ENCODE peak calls at places on chromosomes 3 and 15, in eight cellular contexts. U is MM.1S, P is neuronal stem cell, D is mesenchymal stem cell, B is PC-3, J is IMR-90, M is GM23248, I is HepG2. Z is an unnamed sample.

GRCh38 chr3:192641911-192642310 is 85.4 kb downstream of the FGF12 start:
- DNase-seq in U (no peak), P (no peak), B (no peak), I (no peak), D (peak), M (no peak), J (no peak), Z (no peak)

GRCh38 chr3:32757618-32758374 is 60.0 kb upstream of the TRIM71 start:
- DNase-seq in I (peak), U (no peak), P (no peak), B (no peak), D (peak), M (no peak), J (peak), Z (no peak)

GRCh38 chr15:76197703-76198455 is 113.4 kb downstream of the ETFA start:
- DNase-seq in J (no peak), I (no peak), P (no peak), U (no peak), M (peak), D (peak), B (peak), Z (no peak)

GRCh38 chr3:126540946-126541627 is 17.1 kb downstream of the CHST13 start:
- DNase-seq in M (no peak), I (no peak), B (no peak), J (no peak), U (no peak), P (no peak), D (no peak), Z (no peak)

GRCh38 chr3:181868576-181868975 is 156.9 kb downstream of the SOX2 start:
- DNase-seq in M (no peak), U (no peak), I (no peak), D (no peak), B (no peak), J (no peak), P (no peak), Z (no peak)

GRCh38 chr15:88749699-88750098 is 53.5 kb upstream of the ACAN start:
- DNase-seq in P (no peak), J (no peak), B (no peak), U (no peak), I (no peak), D (no peak), M (no peak), Z (no peak)

GRCh38 chr3:183984749-183985729 is 32.6 kb downstream of the ABCC5 start:
- DNase-seq in M (no peak), P (no peak), D (no peak), U (no peak), J (no peak), B (no peak), I (peak), Z (no peak)

GRCh38 chr15:99537344-99537743 is 28.4 kb upstream of the MEF2A start:
- DNase-seq in U (no peak), M (peak), B (no peak), J (peak), D (peak), I (no peak), P (no peak), Z (no peak)

GRCh38 chr15:33242165-33242564 is 47.7 kb upstream of the FMN1 start:
- DNase-seq in B (peak), U (no peak), J (peak), P (no peak), D (peak), M (peak), I (peak), Z (no peak)

GRCh38 chr15:51171578-51171932 is 76.8 kb upstream of the TNFAIP8L3 start:
- DNase-seq in M (no peak), D (no peak), J (no peak), I (no peak), U (no peak), P (no peak), B (no peak), Z (no peak)

GRCh38 chr3:138469869-138470268 is 35.5 kb downstream of the ESYT3 start:
- DNase-seq in J (no peak), B (no peak), U (no peak), D (no peak), M (no peak), I (no peak), P (no peak), Z (no peak)

GRCh38 chr3:188868803-188869202 is 303.0 kb upstream of the TPRG1 start:
- DNase-seq in P (no peak), J (no peak), U (no peak), I (no peak), M (no peak), B (no peak), D (no peak), Z (no peak)

GRCh38 chr15:100986158-100986896 is 67.2 kb downstream of the LRRK1 start:
- DNase-seq in P (no peak), M (no peak), I (no peak), J (no peak), U (no peak), B (peak), D (no peak), Z (no peak)

GRCh38 chr3:43016513-43016865 is 37.4 kb downstream of the GASK1A start:
- DNase-seq in P (no peak), B (no peak), D (no peak), J (no peak), U (no peak), I (no peak), M (no peak), Z (no peak)

GRCh38 chr3:13034109-13034800 is 39.0 kb downstream of the IQSEC1 start:
- DNase-seq in B (no peak), U (no peak), J (no peak), M (no peak), D (no peak), P (no peak), I (no peak), Z (no peak)

GRCh38 chr3:71994203-71994602 is 209.3 kb upstream of the PROK2 start:
- DNase-seq in M (no peak), U (no peak), J (no peak), I (no peak), P (no peak), D (no peak), B (no peak), Z (no peak)

GRCh38 chr3:141659821-141660597 is 78.1 kb upstream of the RNF7 start:
- DNase-seq in U (no peak), I (no peak), M (peak), J (peak), B (peak), D (peak), P (peak), Z (no peak)

GRCh38 chr15:29970402-29970695 is 112.4 kb upstream of the GOLGA8J start:
- DNase-seq in B (peak), I (peak), P (no peak), M (peak), D (peak), J (no peak), U (no peak), Z (no peak)

GRCh38 chr3:11596387-11596786 is 47.3 kb downstream of the VGLL4 start:
- DNase-seq in U (no peak), J (no peak), M (no peak), D (no peak), B (no peak), I (no peak), P (no peak), Z (no peak)

GRCh38 chr3:63687569-63688233 is 35.2 kb downstream of the SNTN start:
- DNase-seq in J (no peak), D (no peak), B (no peak), U (no peak), P (peak), M (peak), I (no peak), Z (no peak)

GRCh38 chr15:33324609-33325008 is 13.8 kb downstream of the RYR3 start:
- DNase-seq in I (no peak), B (no peak), P (no peak), U (no peak), J (no peak), D (no peak), M (no peak), Z (no peak)

GRCh38 chr3:104360038-104360437 is 1006.7 kb upstream of the ALCAM start:
- DNase-seq in I (no peak), U (no peak), D (no peak), P (no peak), J (no peak), M (no peak), B (no peak), Z (no peak)

GRCh38 chr3:150497956-150498355 is 48.3 kb downstream of the SERP1 start:
- DNase-seq in I (no peak), D (peak), J (peak), M (peak), P (no peak), U (no peak), B (peak), Z (no peak)

GRCh38 chr3:7733933-7734332 is 767.7 kb upstream of the LMCD1 start:
- DNase-seq in B (no peak), P (no peak), U (no peak), J (no peak), I (no peak), D (no peak), M (no peak), Z (no peak)

GRCh38 chr3:173000553-173000952 is 140.5 kb downstream of the SPATA16 start:
- DNase-seq in I (no peak), B (no peak), M (no peak), J (no peak), U (no peak), P (no peak), D (no peak), Z (no peak)

GRCh38 chr15:25724899-25725298 is 138.2 kb downstream of the ATP10A start:
- DNase-seq in J (no peak), B (no peak), D (no peak), I (no peak), P (no peak), M (no peak), U (no peak), Z (no peak)

GRCh38 chr3:71063768-71064287 is 519.7 kb downstream of the FOXP1 start:
- DNase-seq in U (peak), J (peak), B (peak), M (peak), I (peak), P (peak), D (peak), Z (no peak)

GRCh38 chr3:38171622-38172021 is 6.3 kb downstream of the OXSR1 start:
- DNase-seq in J (no peak), M (no peak), P (no peak), D (no peak), U (no peak), B (no peak), I (no peak), Z (no peak)

GRCh38 chr15:23859008-23859407 is 171.9 kb upstream of the NDN start:
- DNase-seq in J (no peak), P (no peak), M (no peak), D (no peak), U (no peak), I (no peak), B (no peak), Z (no peak)

GRCh38 chr15:44550256-44550655 is 13.3 kb downstream of the EIF3J start:
- DNase-seq in P (no peak), D (peak), U (no peak), J (peak), M (peak), I (no peak), B (peak), Z (no peak)

GRCh38 chr3:195731356-195731960 is 10.7 kb downstream of the MUC20 start:
- DNase-seq in J (no peak), D (no peak), I (no peak), M (no peak), U (no peak), B (no peak), P (no peak), Z (no peak)

GRCh38 chr15:41309226-41309905 is 23.0 kb downstream of the OIP5 start:
- DNase-seq in U (peak), P (no peak), B (no peak), J (no peak), D (no peak), M (no peak), I (no peak), Z (no peak)

GRCh38 chr3:149142647-149143046 is 13.2 kb downstream of the HPS3 start:
- DNase-seq in U (no peak), D (no peak), I (no peak), P (no peak), B (no peak), M (no peak), J (no peak), Z (no peak)

GRCh38 chr15:84985158-84985557 is 3.5 kb downstream of the PDE8A start:
- DNase-seq in B (no peak), J (peak), M (no peak), I (no peak), U (no peak), D (peak), P (no peak), Z (no peak)

GRCh38 chr3:119579366-119580147 is at the start of gene ADPRH:
- DNase-seq in I (no peak), J (peak), U (peak), M (peak), D (peak), P (peak), B (peak), Z (no peak)

GRCh38 chr3:115581347-115582135 is 41.8 kb upstream of the GAP43 start:
- DNase-seq in J (peak), D (peak), I (no peak), B (peak), M (peak), P (no peak), U (no peak), Z (no peak)

GRCh38 chr3:131453536-131453935 is 49.2 kb downstream of the MRPL3 start:
- DNase-seq in U (no peak), P (no peak), M (peak), B (no peak), D (no peak), J (no peak), I (no peak), Z (no peak)

GRCh38 chr15:33242669-33243191 is 48.2 kb upstream of the FMN1 start:
- DNase-seq in D (peak), P (no peak), B (peak), I (no peak), U (peak), J (no peak), M (peak), Z (no peak)

GRCh38 chr3:21169858-21170257 is 581.2 kb downstream of the ZNF385D start:
- DNase-seq in J (no peak), U (no peak), I (no peak), D (no peak), M (no peak), P (no peak), B (no peak), Z (no peak)

GRCh38 chr15:24955549-24955929 is 752 bp downstream of the SNRPN start:
- DNase-seq in P (no peak), M (no peak), D (no peak), J (no peak), B (no peak), I (no peak), U (no peak), Z (no peak)

GRCh38 chr3:15782429-15782828 is 15.3 kb downstream of the ANKRD28 start:
- DNase-seq in M (peak), I (no peak), J (no peak), P (no peak), U (no peak), D (no peak), B (no peak), Z (no peak)

GRCh38 chr3:15781131-15781530 is 16.6 kb downstream of the ANKRD28 start:
- DNase-seq in U (no peak), B (no peak), M (peak), I (no peak), P (no peak), J (no peak), D (no peak), Z (no peak)

GRCh38 chr3:15779111-15779510 is 18.7 kb downstream of the ANKRD28 start:
- DNase-seq in B (no peak), I (no peak), J (no peak), U (no peak), D (no peak), M (no peak), P (no peak), Z (no peak)

GRCh38 chr3:15783361-15783969 is 14.3 kb downstream of the ANKRD28 start:
- DNase-seq in M (peak), D (peak), B (peak), P (no peak), I (no peak), J (peak), U (no peak), Z (no peak)

GRCh38 chr3:15781637-15782402 is 16.0 kb downstream of the ANKRD28 start:
- DNase-seq in J (no peak), I (no peak), P (no peak), U (no peak), B (no peak), M (peak), D (no peak), Z (no peak)
- H3K9ac ChIP-seq in J (peak), I (no peak), P (no peak), U (no peak), B (no peak), M (peak), D (peak), Z (no peak)

GRCh38 chr3:94159062-94159726 is 96.3 kb downstream of the NSUN3 start:
- DNase-seq in I (peak), U (no peak), D (no peak), P (no peak), B (peak), M (peak), J (peak), Z (no peak)

GRCh38 chr3:94158461-94158860 is 95.6 kb downstream of the NSUN3 start:
- DNase-seq in P (no peak), M (no peak), I (no peak), U (no peak), D (no peak), B (no peak), J (no peak), Z (no peak)

GRCh38 chr3:94167796-94168195 is 104.9 kb downstream of the NSUN3 start:
- DNase-seq in P (no peak), B (no peak), U (no peak), J (no peak), M (no peak), D (no peak), I (no peak), Z (no peak)

DNA sequence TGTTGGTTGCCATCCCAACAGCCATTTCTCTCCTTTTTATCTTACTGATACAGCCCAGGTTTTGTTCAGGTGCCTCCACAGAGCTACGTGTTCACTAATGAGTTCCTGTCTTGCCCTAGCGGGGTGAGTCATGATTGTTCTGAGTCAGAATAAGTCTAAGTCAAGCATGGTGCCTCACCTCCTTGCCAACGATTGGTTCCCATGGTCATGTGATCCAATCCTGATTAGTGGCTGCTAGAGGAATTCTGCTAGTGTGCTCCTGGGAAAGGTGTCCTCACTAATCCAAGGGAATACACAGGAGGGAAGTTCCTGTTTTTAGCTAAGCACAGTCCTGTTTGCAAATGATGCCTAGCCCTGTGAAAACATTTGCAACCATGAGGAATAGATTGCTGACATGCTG is 99.8 kb downstream of the NSUN3 start:
- DNase-seq in B (peak), U (no peak), D (peak), I (peak), P (no peak), J (peak), M (peak), Z (no peak)
- H3K9ac ChIP-seq in B (no peak), U (no peak), D (no peak), I (no peak), P (no peak), J (no peak), M (no peak), Z (no peak)

GRCh38 chr3:4982773-4983738 is 3.8 kb downstream of the BHLHE40 start:
- DNase-seq in I (no peak), P (no peak), J (peak), U (no peak), D (peak), B (no peak), M (peak), Z (no peak)

GRCh38 chr3:4981160-4981687 is 2.0 kb downstream of the BHLHE40 start:
- DNase-seq in I (no peak), J (peak), D (no peak), M (peak), U (no peak), B (peak), P (no peak), Z (no peak)

GRCh38 chr3:4980229-4981159 is 1.3 kb downstream of the BHLHE40 start:
- DNase-seq in M (peak), J (peak), B (peak), U (peak), D (peak), I (peak), P (peak), Z (no peak)

GRCh38 chr3:4983739-4984510 is 4.7 kb downstream of the BHLHE40 start:
- DNase-seq in M (peak), U (peak), I (no peak), B (peak), D (peak), P (no peak), J (peak), Z (no peak)

GRCh38 chr3:4981688-4982494 is 2.7 kb downstream of the BHLHE40 start:
- DNase-seq in I (peak), M (peak), B (peak), J (peak), P (no peak), D (peak), U (no peak), Z (no peak)
- H3K9ac ChIP-seq in I (peak), M (peak), B (peak), J (peak), P (no peak), D (peak), U (no peak), Z (no peak)

GRCh38 chr3:142963266-142964149 is at the start of gene PAQR9:
- DNase-seq in B (no peak), P (peak), I (peak), U (peak), M (peak), J (no peak), D (no peak), Z (no peak)
- H3K9ac ChIP-seq in B (no peak), P (peak), I (peak), U (no peak), M (peak), J (no peak), D (peak), Z (no peak)

GRCh38 chr3:128326051-128326823 is 140.5 kb downstream of the DNAJB8 start:
- DNase-seq in U (no peak), M (no peak), J (no peak), P (no peak), B (no peak), D (no peak), I (no peak), Z (no peak)
- H3K9ac ChIP-seq in U (no peak), M (no peak), J (no peak), P (no peak), B (no peak), D (no peak), I (no peak), Z (no peak)

DNA sequence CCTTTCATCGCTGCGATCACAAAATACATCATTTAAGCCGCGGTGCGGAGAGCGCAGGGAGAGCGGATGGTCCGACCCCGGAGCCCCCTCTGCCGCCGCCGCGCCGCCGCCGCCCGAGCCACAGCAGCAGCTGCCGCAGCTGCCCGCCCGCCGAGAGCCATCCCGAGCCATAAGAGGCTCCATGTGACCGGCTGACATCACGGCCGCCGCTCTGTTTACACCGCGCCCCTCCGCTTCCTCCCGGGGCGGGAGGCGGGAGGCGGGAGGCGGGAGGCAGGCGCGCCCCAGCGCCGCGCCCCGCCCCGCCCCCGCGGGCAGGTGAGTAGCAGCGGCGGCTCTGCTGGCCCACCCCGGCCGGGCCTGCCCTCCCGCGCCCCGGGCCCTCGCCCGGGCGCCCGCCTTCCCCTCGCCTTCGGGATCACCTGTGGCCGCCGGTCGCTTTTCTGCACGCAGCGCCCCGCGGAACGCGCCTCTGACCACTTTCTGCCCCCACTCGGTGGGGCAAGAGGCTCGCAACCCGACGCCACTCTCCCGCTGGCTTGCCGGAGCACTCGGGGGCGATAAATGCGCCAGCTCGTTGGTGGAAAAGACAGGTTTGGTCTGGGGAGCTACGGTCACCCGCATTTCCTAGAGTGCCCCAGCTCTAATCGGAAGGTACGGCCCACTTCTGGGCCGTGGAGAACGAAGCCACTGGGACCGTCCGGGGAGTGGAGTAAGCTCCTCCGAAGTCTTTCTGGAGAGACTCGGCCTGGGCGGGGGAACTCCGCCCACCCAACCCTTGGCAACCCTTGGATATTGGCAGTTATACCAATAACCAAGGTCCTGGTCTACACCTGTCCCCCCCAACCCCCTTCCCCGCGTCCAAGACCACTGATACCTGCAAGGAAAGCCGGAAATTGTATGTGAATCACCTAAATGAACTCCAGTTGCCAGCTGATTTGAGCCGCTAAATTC is 113.7 kb upstream of the ICE2 start:
- DNase-seq in P (peak), U (peak), D (peak), M (peak), B (peak), J (peak), I (peak), Z (no peak)
- H3K9ac ChIP-seq in P (peak), U (peak), D (peak), M (peak), B (no peak), J (peak), I (peak), Z (no peak)